ENCODE peak calls at places on chromosome 15, in ten cellular contexts. Z is B cell; G is activated T-helper 1 cell treated with anti-CD3 and anti-CD28 coated beads, Interleukin-2, amount 50 U/mL, for 16 hours; D is activated T-cell treated with anti-CD3 and anti-CD28 coated beads, Interleukin-2, amount 50 U/mL, for 72 hours; P is psoas muscle; B is BJ; X is spleen; K is cardiac fibroblast; O is Daoy; E is naive thymus-derived CD4-positive, alpha-beta T cell. H is an unnamed sample.
A peak's percentile ranks its signal among the peaks of the same experiment; 100 is the strongest.

GRCh38 chr15:90650117-90650955 is 66.8 kb upstream of the BLM start:
- DNase-seq in K (peak; percentile 80), E (no peak), P (no peak), Z (no peak), X (no peak), B (no peak), D (no peak), O (peak; percentile 47), G (no peak), H (no peak)

GRCh38 chr15:57353317-57353804 is 22.9 kb upstream of the CGNL1 start:
- DNase-seq in D (no peak), O (no peak), B (no peak), K (no peak), E (no peak), G (no peak), X (no peak), Z (no peak), P (no peak), H (no peak)

GRCh38 chr15:75091814-75092213 is 68.4 kb downstream of the PPCDC start:
- DNase-seq in P (no peak), Z (no peak), B (no peak), D (peak; percentile 46), G (no peak), E (no peak), X (no peak), O (no peak), K (peak; percentile 43), H (no peak)

GRCh38 chr15:94234300-94234699 is 2.9 kb downstream of the MCTP2 start:
- DNase-seq in D (peak; percentile 52), O (peak; percentile 11), P (no peak), E (no peak), X (no peak), G (peak; percentile 0), Z (no peak), K (no peak), B (no peak), H (no peak)

GRCh38 chr15:39999538-39999937 is 39.4 kb downstream of the SRP14 start:
- DNase-seq in O (no peak), K (no peak), E (no peak), B (no peak), X (no peak), G (no peak), D (no peak), Z (no peak), P (no peak), H (no peak)

GRCh38 chr15:42921049-42921731 is 612 bp upstream of the TTBK2 start:
- DNase-seq in E (peak; percentile 36), O (peak; percentile 10), Z (no peak), X (peak; percentile 83), D (peak; percentile 50), K (peak; percentile 33), P (peak; percentile 66), G (peak; percentile 5), B (no peak), H (no peak)

GRCh38 chr15:31304736-31305365 is 21.8 kb upstream of the KLF13 start:
- DNase-seq in O (no peak), X (no peak), B (no peak), Z (no peak), P (no peak), E (peak; percentile 24), D (no peak), K (no peak), G (no peak), H (peak; percentile 51)

GRCh38 chr15:88834211-88834812 is 31.1 kb downstream of the ACAN start:
- DNase-seq in X (peak; percentile 80), P (peak; percentile 58), D (peak; percentile 7), K (peak; percentile 45), Z (peak; percentile 49), E (no peak), B (no peak), G (peak; percentile 4), O (peak; percentile 17), H (no peak)

GRCh38 chr15:90001062-90001682 is at the start of gene ZNF710:
- DNase-seq in G (no peak), K (peak; percentile 71), D (peak; percentile 25), P (peak; percentile 72), Z (peak; percentile 52), E (peak; percentile 41), O (peak; percentile 65), X (peak; percentile 85), B (no peak), H (peak; percentile 66)

GRCh38 chr15:85652457-85652856 is 142.3 kb downstream of the KLHL25 start:
- DNase-seq in X (no peak), B (no peak), G (no peak), D (no peak), O (no peak), E (no peak), Z (no peak), P (no peak), K (no peak), H (no peak)

GRCh38 chr15:78675617-78676360 is 34.8 kb upstream of the CHRNB4 start:
- DNase-seq in Z (no peak), B (no peak), D (no peak), P (no peak), K (no peak), O (no peak), G (no peak), E (no peak), X (peak; percentile 52), H (no peak)

GRCh38 chr15:92595506-92596337 is 59.9 kb downstream of the FAM174B start:
- DNase-seq in E (no peak), K (no peak), X (no peak), P (no peak), Z (no peak), D (no peak), G (no peak), B (no peak), O (no peak), H (no peak)

GRCh38 chr15:25175789-25176615 is 221.2 kb downstream of the SNRPN start:
- DNase-seq in P (peak; percentile 28), G (no peak), X (peak; percentile 56), E (no peak), Z (no peak), D (no peak), O (no peak), K (no peak), B (no peak), H (no peak)

GRCh38 chr15:85964471-85964870 is 115.2 kb upstream of the AGBL1 start:
- DNase-seq in O (no peak), D (no peak), B (no peak), Z (no peak), E (no peak), X (no peak), K (no peak), G (no peak), P (no peak), H (no peak)

GRCh38 chr15:60535265-60535664 is 56.3 kb upstream of the ICE2 start:
- DNase-seq in B (no peak), Z (no peak), G (no peak), P (no peak), K (no peak), O (no peak), D (no peak), E (no peak), X (no peak), H (no peak)

GRCh38 chr15:31867536-31868442 is 162.5 kb upstream of the CHRNA7 start:
- DNase-seq in O (peak; percentile 77), P (peak; percentile 76), X (peak; percentile 84), D (peak; percentile 60), K (peak; percentile 64), B (no peak), E (no peak), Z (peak; percentile 70), G (peak; percentile 44), H (peak; percentile 70)

GRCh38 chr15:78837543-78837942 is 26.3 kb upstream of the ADAMTS7 start:
- DNase-seq in G (no peak), E (no peak), Z (no peak), X (no peak), B (no peak), O (no peak), P (no peak), D (no peak), K (no peak), H (no peak)

GRCh38 chr15:76206325-76206976 is 104.8 kb downstream of the ETFA start:
- DNase-seq in K (peak; percentile 53), O (peak; percentile 86), X (peak; percentile 88), P (peak; percentile 90), G (no peak), Z (no peak), B (no peak), E (no peak), D (no peak), H (no peak)

GRCh38 chr15:88066758-88067157 is 189.8 kb downstream of the NTRK3 start:
- DNase-seq in K (no peak), D (no peak), E (no peak), X (no peak), O (no peak), P (no peak), Z (no peak), G (no peak), B (no peak), H (no peak)

GRCh38 chr15:61050844-61051569 is 178.1 kb downstream of the RORA start:
- DNase-seq in P (no peak), X (no peak), O (peak; percentile 50), Z (no peak), E (no peak), K (peak; percentile 41), B (no peak), D (no peak), G (no peak), H (no peak)

GRCh38 chr15:77409259-77410156 is 10.4 kb downstream of the PEAK1 start:
- DNase-seq in P (no peak), D (peak; percentile 31), X (no peak), G (no peak), K (peak; percentile 24), O (no peak), Z (peak; percentile 59), B (no peak), E (peak; percentile 33), H (no peak)

GRCh38 chr15:57298843-57299550 is 77.3 kb upstream of the CGNL1 start:
- DNase-seq in G (no peak), X (no peak), K (no peak), E (no peak), Z (peak; percentile 50), P (no peak), O (no peak), D (no peak), B (no peak), H (no peak)

GRCh38 chr15:101657171-101657570 is 5.0 kb upstream of the TM2D3 start:
- DNase-seq in B (no peak), G (no peak), P (no peak), X (no peak), E (no peak), Z (no peak), O (no peak), K (no peak), D (no peak), H (no peak)

GRCh38 chr15:70376031-70376928 is 278.6 kb upstream of the TLE3 start:
- DNase-seq in D (no peak), Z (no peak), X (peak; percentile 57), P (no peak), O (peak; percentile 38), B (no peak), G (no peak), E (no peak), K (peak; percentile 5), H (peak; percentile 58)

GRCh38 chr15:74010929-74011540 is 16.5 kb downstream of the PML start:
- DNase-seq in O (no peak), D (no peak), P (no peak), B (no peak), G (no peak), Z (no peak), K (peak; percentile 79), E (no peak), X (no peak), H (no peak)

GRCh38 chr15:66162286-66162685 is 91.3 kb downstream of the MEGF11 start:
- DNase-seq in K (no peak), O (no peak), E (no peak), X (no peak), B (no peak), P (no peak), Z (no peak), D (no peak), G (no peak), H (no peak)

GRCh38 chr15:98858610-98859023 is 149.0 kb downstream of the PGPEP1L start:
- DNase-seq in O (no peak), Z (no peak), X (no peak), B (no peak), D (no peak), G (no peak), E (no peak), K (no peak), P (no peak), H (no peak)

GRCh38 chr15:74185949-74186348 is 12.4 kb downstream of the ISLR start:
- DNase-seq in D (peak; percentile 24), O (no peak), X (no peak), K (no peak), Z (no peak), E (no peak), B (no peak), P (peak; percentile 12), G (no peak), H (no peak)